ENCODE peak calls at places on chromosomes 16 and 17, in eight cellular contexts. R, E, W, Z, B, M, T and U are unnamed samples.

GRCh38 chr17:61519754-61520440 is 67.7 kb downstream of the TBX4 start:
- DNase-seq in R (no peak), E (no peak), W (no peak), Z (no peak), B (no peak), M (no peak), T (no peak), U (no peak)

GRCh38 chr16:79933586-79933985 is 333.0 kb upstream of the MAF start:
- DNase-seq in R (no peak), E (no peak), W (no peak), Z (no peak), B (no peak), M (no peak), T (no peak), U (no peak)

GRCh38 chr17:19713901-19714361 is 2.5 kb downstream of the SLC47A2 start:
- DNase-seq in R (no peak), E (no peak), W (no peak), Z (no peak), B (no peak), M (no peak), T (no peak), U (no peak)

GRCh38 chr17:17837966-17838962 is 1.5 kb upstream of the SREBF1 start:
- DNase-seq in R (no peak), E (peak; percentile 75), W (no peak), Z (peak; percentile 46), B (peak; percentile 74), M (peak; percentile 64), T (no peak), U (peak; percentile 82)

GRCh38 chr16:89536886-89537548 is 23.5 kb upstream of the RPL13 start:
- DNase-seq in R (no peak), E (no peak), W (no peak), Z (peak; percentile 13), B (no peak), M (no peak), T (no peak), U (no peak)

GRCh38 chr17:67487506-67487905 is 110.4 kb downstream of the PITPNC1 start:
- DNase-seq in R (no peak), E (no peak), W (no peak), Z (peak; percentile 20), B (no peak), M (no peak), T (no peak), U (no peak)

GRCh38 chr17:28925912-28926365 is 23.1 kb upstream of the DHRS13 start:
- DNase-seq in R (no peak), E (no peak), W (no peak), Z (peak; percentile 90), B (no peak), M (no peak), T (no peak), U (no peak)

GRCh38 chr17:37742762-37743611 is 1.9 kb downstream of the HNF1B start:
- DNase-seq in R (no peak), E (no peak), W (no peak), Z (no peak), B (no peak), M (peak; percentile 31), T (no peak), U (peak; percentile 63)

GRCh38 chr17:57900991-57901743 is 51.3 kb upstream of the MRPS23 start:
- DNase-seq in R (no peak), E (no peak), W (no peak), Z (no peak), B (no peak), M (peak; percentile 41), T (peak; percentile 55), U (no peak)

GRCh38 chr17:6786618-6787017 is 10.6 kb downstream of the FBXO39 start:
- DNase-seq in R (no peak), E (no peak), W (no peak), Z (peak; percentile 94), B (no peak), M (no peak), T (no peak), U (no peak)

GRCh38 chr16:83743241-83743640 is 64.5 kb upstream of the HSBP1 start:
- DNase-seq in R (no peak), E (no peak), W (no peak), Z (no peak), B (no peak), M (no peak), T (no peak), U (no peak)

GRCh38 chr17:28974451-28974850 is 23.1 kb upstream of the PHF12 start:
- DNase-seq in R (no peak), E (no peak), W (no peak), Z (no peak), B (peak; percentile 50), M (no peak), T (no peak), U (no peak)

GRCh38 chr16:57755726-57756423 is 20.3 kb downstream of the KATNB1 start:
- DNase-seq in R (no peak), E (no peak), W (no peak), Z (no peak), B (no peak), M (no peak), T (no peak), U (no peak)

GRCh38 chr17:38453951-38454421 is 25.7 kb downstream of the ARHGAP23 start:
- DNase-seq in R (peak; percentile 82), E (no peak), W (no peak), Z (peak; percentile 58), B (no peak), M (no peak), T (peak; percentile 44), U (no peak)

GRCh38 chr17:17827826-17828621 is 8.8 kb downstream of the SREBF1 start:
- DNase-seq in R (no peak), E (no peak), W (no peak), Z (no peak), B (no peak), M (no peak), T (no peak), U (no peak)

GRCh38 chr17:19752216-19753048 is 4.3 kb upstream of the ALDH3A1 start:
- DNase-seq in R (no peak), E (no peak), W (peak; percentile 25), Z (no peak), B (no peak), M (no peak), T (no peak), U (no peak)

GRCh38 chr16:54176376-54176901 is 110.1 kb downstream of the IRX3 start:
- DNase-seq in R (no peak), E (no peak), W (no peak), Z (no peak), B (no peak), M (no peak), T (peak; percentile 25), U (no peak)

GRCh38 chr16:57801098-57801855 is 1.0 kb downstream of the KIFC3 start:
- DNase-seq in R (peak; percentile 79), E (no peak), W (no peak), Z (peak; percentile 69), B (no peak), M (no peak), T (no peak), U (peak; percentile 44)

GRCh38 chr16:53968454-53968853 is 264.5 kb downstream of the FTO start:
- DNase-seq in R (no peak), E (no peak), W (no peak), Z (no peak), B (no peak), M (no peak), T (no peak), U (no peak)

GRCh38 chr17:40905370-40905769 is 20.3 kb upstream of the KRT20 start:
- DNase-seq in R (no peak), E (no peak), W (no peak), Z (no peak), B (no peak), M (no peak), T (no peak), U (no peak)
- H3K4me3 ChIP-seq in R (no peak overlapping the region), E (no peak overlapping the region), W (no peak overlapping the region), Z (no peak overlapping the region), B (no peak overlapping the region), M (no peak overlapping the region), T (no peak overlapping the region), U (no peak overlapping the region)

GRCh38 chr16:3183445-3184139 is 4.4 kb upstream of the OR1F1 start:
- DNase-seq in R (no peak), E (no peak), W (peak; percentile 56), Z (no peak), B (no peak), M (no peak), T (no peak), U (no peak)
- H3K4me3 ChIP-seq in R (peak overlapping the region; percentile 43), E (no peak overlapping the region), W (peak overlapping the region; percentile 38), Z (peak overlapping the region; percentile 45), B (peak overlapping the region; percentile 53), M (no peak overlapping the region), T (peak overlapping the region; percentile 52), U (no peak overlapping the region)

DNA sequence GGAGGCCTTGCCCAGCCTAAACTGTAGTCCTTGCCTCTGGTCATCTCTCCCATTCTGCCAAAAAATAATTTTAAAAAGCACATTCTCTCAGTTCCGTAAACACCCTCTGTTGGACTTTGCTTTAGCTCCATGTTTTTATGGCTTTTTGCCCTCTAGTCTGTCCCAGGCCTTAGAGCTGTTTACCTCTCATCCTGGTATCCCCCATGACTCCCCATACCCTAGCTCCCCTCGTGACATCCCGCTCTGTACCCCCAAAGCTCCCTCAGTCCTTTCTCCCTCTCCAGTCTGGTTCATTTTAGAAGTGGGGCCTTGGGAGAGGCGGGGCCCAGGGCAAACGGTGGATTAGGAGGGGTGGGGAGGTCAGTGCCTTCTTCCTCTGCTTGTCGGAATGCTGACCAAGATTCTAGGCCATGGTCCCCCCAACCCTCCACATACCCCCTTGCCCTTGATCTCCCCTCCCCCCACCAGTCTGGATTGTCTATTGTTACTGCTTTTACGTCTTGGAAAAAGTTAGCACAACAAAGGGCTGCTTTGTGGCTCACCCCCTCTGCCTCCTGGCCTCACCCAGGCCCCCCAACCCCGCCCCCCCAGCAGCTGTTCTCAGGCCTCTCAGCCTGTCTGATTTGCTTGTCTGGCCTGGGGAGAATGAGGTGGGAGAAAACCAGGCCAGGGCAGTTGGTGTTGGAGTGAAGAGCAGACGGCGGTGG is 18.3 kb downstream of the GJD3 start:
- DNase-seq in R (no peak), E (no peak), W (no peak), Z (no peak), B (no peak), M (no peak), T (no peak), U (no peak)
- H3K4me3 ChIP-seq in R (no peak overlapping the region), E (no peak overlapping the region), W (peak overlapping the region; percentile 81), Z (peak overlapping the region; percentile 84), B (peak overlapping the region; percentile 78), M (peak overlapping the region; percentile 72), T (peak overlapping the region; percentile 81), U (peak overlapping the region; percentile 81)

DNA sequence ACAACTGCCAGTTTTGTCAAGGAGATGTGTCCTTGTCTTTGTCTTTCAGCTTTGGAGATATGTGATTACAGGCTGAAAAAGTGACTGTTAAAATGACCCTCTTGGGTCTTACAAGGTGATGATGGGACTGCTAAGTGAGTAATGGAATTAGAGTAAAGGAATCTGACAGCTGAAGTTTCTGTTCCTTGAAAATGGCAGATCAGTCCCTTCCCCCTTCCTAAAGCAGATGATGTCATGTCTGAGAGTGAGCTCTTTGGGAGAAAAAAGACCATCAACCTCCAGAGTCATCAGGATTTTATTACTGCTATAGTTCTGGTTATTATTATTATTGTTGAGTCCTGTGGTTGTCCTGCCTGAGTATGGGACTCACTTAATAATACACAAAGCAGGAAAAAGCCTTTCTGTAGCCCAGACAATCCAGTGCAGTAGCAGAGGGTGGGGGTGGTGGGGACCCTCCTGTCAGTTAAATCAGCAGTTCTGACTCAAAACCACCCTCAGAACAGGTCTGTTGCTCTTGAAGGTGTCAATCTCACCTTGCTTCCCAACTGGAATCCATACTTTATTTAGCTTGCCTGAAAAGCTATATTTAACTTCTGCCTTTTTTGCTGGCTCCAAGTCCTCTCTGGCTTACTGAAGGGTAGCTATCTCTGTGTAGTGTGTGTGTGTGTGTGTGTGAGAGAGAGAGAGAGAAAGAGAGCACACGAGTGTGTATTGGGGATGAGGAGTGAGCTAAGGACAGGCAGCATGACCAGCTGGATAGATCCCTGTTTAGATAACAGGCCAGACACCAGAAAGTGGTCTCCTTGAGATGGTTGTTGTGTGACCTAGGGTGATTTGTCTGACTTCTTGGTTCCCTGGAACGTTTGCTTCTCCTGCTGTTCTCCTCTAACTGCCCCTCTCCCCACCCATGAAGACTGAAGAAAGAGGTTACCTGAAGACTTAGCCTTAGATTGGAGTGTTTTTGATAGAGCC is 4.9 kb downstream of the HROB start:
- DNase-seq in R (no peak), E (no peak), W (no peak), Z (no peak), B (no peak), M (no peak), T (no peak), U (no peak)
- H3K4me3 ChIP-seq in R (no peak overlapping the region), E (no peak overlapping the region), W (no peak overlapping the region), Z (no peak overlapping the region), B (no peak overlapping the region), M (no peak overlapping the region), T (no peak overlapping the region), U (no peak overlapping the region)